ENCODE peak calls at places on chromosomes 16 and 17, in four cellular contexts. F is SK-N-SH, R is HepG2, Y is K562. L is an unnamed sample.

GRCh38 chr17:35557353-35557752 is 3.3 kb downstream of the SLFN14 start:
- DNase-seq in F (no peak), R (no peak), Y (no peak), L (no peak)

GRCh38 chr16:88651276-88651988 is 579 bp upstream of the CYBA start:
- DNase-seq in F (peak; percentile 65), R (peak; percentile 94), Y (peak; percentile 91), L (peak; percentile 92)

GRCh38 chr17:27805520-27806146 is 5.3 kb upstream of the NOS2 start:
- DNase-seq in F (peak; percentile 82), R (peak; percentile 78), Y (peak; percentile 88), L (peak; percentile 70)

GRCh38 chr17:300881-301280 is 51.7 kb downstream of the RPH3AL start:
- DNase-seq in F (no peak), R (no peak), Y (no peak), L (no peak)

GRCh38 chr16:86044241-86044671 is 145.3 kb downstream of the IRF8 start:
- DNase-seq in F (peak; percentile 71), R (peak; percentile 23), Y (peak; percentile 69), L (no peak)

GRCh38 chr16:70475054-70475871 is 20.9 kb downstream of the FCSK start:
- DNase-seq in F (no peak), R (no peak), Y (no peak), L (no peak)

GRCh38 chr17:73064084-73064938 is 28.2 kb downstream of the SLC39A11 start:
- DNase-seq in F (peak; percentile 58), R (no peak), Y (peak; percentile 37), L (no peak)

GRCh38 chr17:76869878-76870714 is 1.9 kb downstream of the MGAT5B start:
- DNase-seq in F (no peak), R (no peak), Y (peak; percentile 20), L (no peak)

GRCh38 chr16:89924298-89924924 is 1.3 kb downstream of the TUBB3 start:
- DNase-seq in F (peak; percentile 67), R (peak; percentile 55), Y (peak; percentile 78), L (no peak)

GRCh38 chr16:1817716-1818115 is 8.9 kb downstream of the HAGH start:
- DNase-seq in F (no peak), R (no peak), Y (no peak), L (no peak)

GRCh38 chr16:17470002-17470870 is 524 bp downstream of the XYLT1 start:
- DNase-seq in F (peak; percentile 55), R (no peak), Y (no peak), L (no peak)

GRCh38 chr17:47676199-47676472 is 17.8 kb upstream of the TBKBP1 start:
- DNase-seq in F (no peak), R (no peak), Y (no peak), L (no peak)

GRCh38 chr17:75084039-75084660 is 3.6 kb upstream of the SLC16A5 start:
- DNase-seq in F (peak; percentile 60), R (peak; percentile 96), Y (peak; percentile 55), L (no peak)

GRCh38 chr17:73011016-73011486 is 81.4 kb downstream of the SLC39A11 start:
- DNase-seq in F (peak; percentile 70), R (no peak), Y (peak; percentile 86), L (no peak)

GRCh38 chr16:3274490-3274889 is 8.8 kb upstream of the ZNF263 start:
- DNase-seq in F (no peak), R (peak; percentile 91), Y (peak; percentile 45), L (no peak)

GRCh38 chr17:19641687-19642372 is 6.7 kb upstream of the ALDH3A2 start:
- DNase-seq in F (no peak), R (no peak), Y (no peak), L (no peak)

GRCh38 chr16:51151435-51151950 is 423 bp upstream of the SALL1 start:
- DNase-seq in F (peak; percentile 81), R (peak; percentile 86), Y (no peak), L (no peak)

GRCh38 chr17:75224983-75225382 is 19.5 kb downstream of the NUP85 start:
- DNase-seq in F (no peak), R (no peak), Y (no peak), L (no peak)

GRCh38 chr17:62321451-62321850 is 58.9 kb upstream of the EFCAB3 start:
- DNase-seq in F (no peak), R (no peak), Y (no peak), L (no peak)

GRCh38 chr16:14007460-14007859 is 63.7 kb upstream of the MRTFB start:
- DNase-seq in F (no peak), R (no peak), Y (no peak), L (peak; percentile 62)

GRCh38 chr16:81201267-81201666 is 37.2 kb upstream of the BCO1 start:
- DNase-seq in F (no peak), R (no peak), Y (no peak), L (no peak)

GRCh38 chr16:11621539-11621919 is 34.8 kb upstream of the LITAF start:
- DNase-seq in F (no peak), R (no peak), Y (no peak), L (no peak)

GRCh38 chr16:89602273-89602951 is 11.0 kb upstream of the DPEP1 start:
- DNase-seq in F (peak; percentile 72), R (no peak), Y (peak; percentile 60), L (no peak)

GRCh38 chr17:71764507-71764906 is 356.3 kb upstream of the SOX9 start:
- DNase-seq in F (peak; percentile 24), R (peak; percentile 25), Y (no peak), L (no peak)

GRCh38 chr17:37107406-37108083 is 158.8 kb downstream of the AATF start:
- DNase-seq in F (peak; percentile 44), R (no peak), Y (no peak), L (no peak)

GRCh38 chr16:14394834-14395233 is 235.2 kb downstream of the PARN start:
- DNase-seq in F (no peak), R (no peak), Y (no peak), L (no peak)

GRCh38 chr17:49454050-49454449 is 39.4 kb upstream of the PHB1 start:
- DNase-seq in F (no peak), R (peak; percentile 95), Y (no peak), L (no peak)

GRCh38 chr16:78607465-78607864 is 508.0 kb downstream of the WWOX start:
- DNase-seq in F (no peak), R (no peak), Y (no peak), L (no peak)

GRCh38 chr17:60590075-60590474 is 9.9 kb upstream of the PPM1D start:
- DNase-seq in F (no peak), R (no peak), Y (no peak), L (no peak)

GRCh38 chr17:60583008-60583407 is 17.0 kb upstream of the PPM1D start:
- DNase-seq in F (no peak), R (no peak), Y (no peak), L (no peak)

GRCh38 chr17:60586288-60586974 is 13.6 kb upstream of the PPM1D start:
- DNase-seq in F (no peak), R (peak; percentile 56), Y (peak; percentile 51), L (no peak)

DNA sequence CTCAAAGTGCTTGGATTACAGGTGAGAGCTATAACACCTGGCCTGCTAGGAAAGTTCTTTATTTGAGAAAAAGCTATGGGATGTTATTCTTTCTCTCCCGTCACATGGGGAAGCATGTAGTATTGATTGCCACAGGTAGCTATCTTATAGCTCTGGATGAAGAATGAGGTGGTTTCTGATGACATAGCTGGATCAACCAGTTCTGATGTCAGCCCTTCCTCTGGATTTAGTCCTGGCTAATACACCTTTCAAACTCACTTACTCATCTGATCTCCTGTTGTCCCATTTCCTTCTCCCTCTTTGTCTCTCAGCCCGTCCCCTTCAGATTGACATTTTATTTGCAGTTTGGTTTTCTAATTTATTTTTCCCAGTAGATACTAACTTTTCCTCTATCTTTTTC is 14.1 kb upstream of the PPM1D start:
- DNase-seq in F (no peak), R (no peak), Y (no peak), L (no peak)
- TF ChIP-seq EP300 in F (no peak), R (no peak), Y (no peak), L (no peak)

GRCh38 chr17:7922499-7923289 is 6.6 kb upstream of the RNF227 start:
- DNase-seq in F (no peak), R (no peak), Y (no peak), L (no peak)
- TF ChIP-seq TAF1 in F (no peak), R (no peak), Y (no peak), L (peak; percentile 45)

DNA sequence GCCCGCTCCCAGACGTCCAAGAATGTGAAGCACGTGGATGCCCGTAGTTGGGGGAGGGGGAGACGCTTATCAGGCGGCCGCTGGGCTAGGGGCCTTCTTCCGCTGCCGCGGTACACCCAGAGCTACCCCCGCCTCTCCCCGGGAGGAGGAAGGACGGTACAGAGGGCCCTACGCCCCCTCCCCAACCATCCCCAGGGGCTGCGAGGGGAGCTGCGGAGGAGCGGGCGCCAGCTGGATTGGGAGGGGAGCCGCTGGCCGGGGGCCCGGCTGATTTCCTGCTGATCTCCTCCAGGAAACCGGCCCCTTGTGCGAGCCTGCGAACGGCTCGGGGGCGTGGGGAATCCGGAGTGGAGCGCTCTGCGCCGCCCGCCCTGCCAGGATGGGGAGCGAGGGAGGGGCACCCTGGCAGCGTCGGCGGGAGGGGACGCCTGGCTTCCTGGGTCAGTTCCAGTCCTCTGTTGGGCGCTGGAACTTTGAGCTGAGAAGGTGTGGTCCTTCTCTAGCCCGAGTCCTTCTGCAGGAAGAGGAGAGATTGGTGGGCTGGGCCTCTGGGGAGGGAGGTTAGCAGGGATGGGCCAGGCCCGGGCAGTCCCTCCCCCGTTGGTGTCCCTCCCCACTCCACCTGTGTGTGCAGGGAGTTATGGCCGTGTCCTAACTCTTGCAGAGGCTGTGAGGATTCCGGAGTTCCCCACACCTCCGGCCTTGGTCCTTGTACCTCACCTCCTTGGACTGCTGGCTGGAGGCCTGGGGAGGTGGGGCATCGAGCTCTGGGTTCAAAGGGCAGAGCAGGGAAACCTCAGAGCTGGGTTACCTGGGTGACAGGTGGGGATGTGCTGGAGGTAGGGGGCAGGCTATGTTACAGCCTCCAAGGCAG is 19.1 kb downstream of the GJD3 start:
- DNase-seq in F (peak; percentile 74), R (peak; percentile 84), Y (peak; percentile 78), L (no peak)
- TF ChIP-seq EP300 in F (no peak), R (no peak), Y (no peak), L (no peak)

GRCh38 chr16:18983565-18984424 is at the start of gene TMC7:
- DNase-seq in F (peak; percentile 94), R (peak; percentile 91), Y (peak; percentile 92), L (no peak)

GRCh38 chr16:18984425-18985005 is 781 bp downstream of the TMC7 start:
- DNase-seq in F (no peak), R (no peak), Y (no peak), L (no peak)

GRCh38 chr16:18975109-18975508 is 8.6 kb upstream of the TMC7 start:
- DNase-seq in F (no peak), R (no peak), Y (no peak), L (no peak)

DNA sequence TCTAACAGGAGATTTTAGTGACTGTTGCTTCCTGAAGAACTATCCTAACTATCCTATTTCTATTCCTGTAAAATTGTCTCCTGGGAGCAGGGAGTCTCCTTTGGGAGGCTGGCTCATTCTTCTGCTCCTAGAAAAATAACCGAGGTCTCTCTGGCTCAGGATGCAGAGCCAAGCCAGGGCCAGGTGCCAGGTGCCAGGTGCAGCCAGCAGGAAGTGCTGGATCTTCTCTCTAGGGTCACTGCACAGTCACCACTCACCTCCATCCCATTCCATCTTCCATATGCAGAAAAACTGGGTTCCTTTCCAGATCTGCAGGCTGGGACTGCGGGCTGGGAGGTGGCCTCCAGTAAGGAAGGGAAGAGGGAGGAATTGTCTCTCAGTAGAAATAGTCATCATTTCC is 3.8 kb upstream of the TMC7 start:
- DNase-seq in F (no peak), R (no peak), Y (no peak), L (no peak)
- TF ChIP-seq TAF1 in F (no peak), R (no peak), Y (no peak), L (no peak)

DNA sequence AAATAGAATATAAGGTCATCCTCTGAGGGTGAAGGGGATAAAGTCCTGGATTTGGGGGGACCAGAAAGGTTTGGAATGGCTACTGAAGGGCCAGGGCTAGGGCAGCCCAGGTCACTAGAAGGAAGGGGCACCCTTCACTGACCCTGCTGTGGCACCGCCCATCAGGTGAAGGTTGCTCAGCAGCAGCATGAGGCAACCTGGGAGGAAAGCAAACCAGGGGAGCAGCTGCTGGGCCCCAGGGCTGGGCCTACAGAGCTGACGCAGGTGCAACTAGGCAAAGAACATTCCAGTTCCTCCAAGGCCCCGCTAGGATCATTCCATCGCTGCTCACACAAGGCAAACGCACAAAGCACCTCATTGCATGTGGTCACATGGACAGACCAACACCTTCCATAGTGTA is 3.4 kb upstream of the HSBP1 start:
- DNase-seq in F (no peak), R (no peak), Y (no peak), L (no peak)
- TF ChIP-seq EP300 in F (no peak), R (no peak), Y (no peak), L (no peak)